ENCODE peak calls at places on chromosomes 1 and 21, in four cellular contexts. B, R, E and V are unnamed samples. For H3K4me1, the result is how much of the 10 kb centered on the place peaks cover.

GRCh38 chr1:183636334-183636682 is 725 bp upstream of the ARPC5 start:
- DNase-seq in R (no peak), B (no peak), E (no peak), V (no peak)

GRCh38 chr1:59971464-59971911 is 44.9 kb upstream of the CYP2J2 start:
- DNase-seq in R (peak), E (no peak), B (peak), V (peak)

GRCh38 chr1:233368106-233368783 is 40.7 kb downstream of the MAP3K21 start:
- DNase-seq in B (peak), E (peak), R (no peak), V (peak)

GRCh38 chr1:32240140-32240951 is 6.7 kb upstream of the FAM167B start:
- DNase-seq in R (peak), B (peak), E (peak), V (peak)

GRCh38 chr1:40399984-40400704 is 26.6 kb downstream of the SMAP2 start:
- DNase-seq in E (no peak), B (no peak), R (no peak), V (no peak)

GRCh38 chr21:45306832-45307571 is 19.3 kb upstream of the POFUT2 start:
- DNase-seq in R (peak), B (peak), E (peak), V (peak)

GRCh38 chr1:169676001-169676400 is 35.4 kb downstream of the SELL start:
- DNase-seq in B (peak), R (no peak), E (peak), V (no peak)

GRCh38 chr1:13813398-13814012 is 113.5 kb downstream of the PRDM2 start:
- DNase-seq in B (no peak), E (no peak), R (no peak), V (no peak)

GRCh38 chr1:36464605-36465393 is 615 bp upstream of the MRPS15 start:
- DNase-seq in B (peak), R (no peak), E (peak), V (no peak)

DNA sequence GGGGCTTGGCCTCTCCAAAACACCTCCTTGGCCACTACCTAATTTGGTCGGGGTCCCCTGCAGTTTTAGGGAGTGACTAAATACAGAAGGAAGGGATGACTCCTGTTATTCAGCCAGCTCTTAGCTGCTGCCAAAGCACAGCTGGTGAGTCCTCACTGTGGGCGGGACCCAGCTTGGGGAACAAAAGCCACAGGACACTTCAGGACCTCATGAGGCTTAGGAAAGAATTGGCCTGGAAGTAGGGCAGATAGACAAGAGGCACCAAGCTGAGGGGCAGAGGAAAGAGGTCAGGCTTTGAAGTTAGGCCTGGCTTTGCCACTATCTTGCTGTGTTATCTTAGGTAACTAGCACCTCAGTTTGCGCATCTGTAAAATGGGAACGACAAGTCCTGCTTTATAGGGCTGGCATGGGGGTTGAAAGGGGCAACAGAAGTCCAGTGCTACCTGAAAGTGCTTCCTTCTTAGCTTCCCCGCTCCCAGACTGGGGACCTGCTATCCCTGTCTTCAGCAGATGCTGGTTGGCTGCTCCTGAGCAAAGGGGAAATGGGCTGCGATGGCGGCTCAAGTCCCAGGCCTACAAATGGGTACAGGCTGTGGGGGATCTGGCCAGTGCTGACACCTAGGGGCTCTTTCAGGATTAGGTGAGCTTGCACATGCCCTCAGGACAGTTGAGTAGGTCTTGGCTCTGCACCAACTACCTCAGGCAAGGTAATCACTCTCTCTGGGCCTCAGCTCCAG is 15.7 kb downstream of the IFI6 start:
- DNase-seq in E (peak), R (no peak), B (peak), V (peak)
- H3K4me1 ChIP-seq in E (under half), R (under half), B (under half), V (under half)

DNA sequence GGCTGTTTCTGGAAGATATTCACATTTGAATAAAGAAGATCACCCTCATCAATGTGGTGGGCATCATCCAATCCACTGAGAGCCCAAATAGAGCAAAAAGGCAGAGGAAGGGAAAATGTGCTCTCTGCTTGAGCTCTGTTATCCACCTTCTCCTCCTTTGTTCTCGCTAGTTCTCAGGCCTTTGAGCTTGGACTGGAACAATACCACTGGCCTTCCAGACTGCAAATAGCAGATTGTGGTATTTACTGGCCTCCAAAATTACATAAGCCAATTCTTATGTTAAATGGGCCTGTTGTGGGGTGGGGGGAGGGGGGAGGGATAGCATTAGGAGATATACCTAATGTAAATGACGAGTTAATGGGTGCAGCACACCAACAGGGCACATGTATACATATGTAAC is 219.3 kb downstream of the C1orf94 start:
- DNase-seq in E (no peak), B (no peak), R (no peak), V (no peak)
- H3K27ac ChIP-seq in E (no peak), B (no peak), R (no peak), V (no peak)

GRCh38 chr1:27599605-27600499 is 4.1 kb downstream of the AHDC1 start:
- DNase-seq in E (no peak), R (no peak), B (no peak), V (no peak)
- H3K4me1 ChIP-seq in E (half or more), R (half or more), B (half or more), V (half or more)

GRCh38 chr21:34022557-34023335 is 50.6 kb upstream of the MRPS6 start:
- DNase-seq in R (no peak), E (no peak), B (no peak), V (peak)
- H3K27ac ChIP-seq in R (peak), E (no peak), B (no peak), V (no peak)

DNA sequence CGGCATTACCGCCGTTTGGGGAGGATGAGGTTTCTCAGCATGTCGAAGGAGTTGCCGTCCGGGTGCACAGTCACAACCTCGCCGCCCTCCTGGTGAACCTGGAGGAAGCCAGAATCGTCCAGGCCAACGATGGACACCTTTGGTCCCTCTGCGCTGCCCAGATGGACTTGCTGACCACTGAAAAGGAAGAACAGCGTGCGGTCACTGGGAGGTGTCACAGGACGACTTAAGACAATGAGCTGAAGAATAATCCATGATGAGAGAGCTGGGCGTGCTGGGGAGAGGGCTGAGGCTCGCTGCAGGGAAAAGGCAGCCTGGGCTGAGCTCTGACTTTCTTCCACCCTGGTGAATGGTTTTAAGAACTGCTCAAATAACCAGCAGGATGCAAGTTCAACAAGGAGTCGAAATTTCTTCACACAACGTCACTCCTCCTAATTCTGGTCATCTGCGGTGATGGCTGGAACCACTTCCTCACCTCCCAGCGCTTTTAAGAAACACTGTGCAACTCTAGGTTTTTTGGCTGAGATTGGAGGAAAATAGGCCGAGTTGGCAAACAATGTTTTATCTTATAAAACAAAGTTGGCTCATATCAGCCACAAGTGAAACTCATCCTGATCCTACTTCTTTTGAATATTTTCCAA is 55.4 kb downstream of the SIM2 start:
- DNase-seq in E (peak), B (no peak), R (no peak), V (no peak)
- H3K4me1 ChIP-seq in E (under half), B (under half), R (under half), V (under half)

DNA sequence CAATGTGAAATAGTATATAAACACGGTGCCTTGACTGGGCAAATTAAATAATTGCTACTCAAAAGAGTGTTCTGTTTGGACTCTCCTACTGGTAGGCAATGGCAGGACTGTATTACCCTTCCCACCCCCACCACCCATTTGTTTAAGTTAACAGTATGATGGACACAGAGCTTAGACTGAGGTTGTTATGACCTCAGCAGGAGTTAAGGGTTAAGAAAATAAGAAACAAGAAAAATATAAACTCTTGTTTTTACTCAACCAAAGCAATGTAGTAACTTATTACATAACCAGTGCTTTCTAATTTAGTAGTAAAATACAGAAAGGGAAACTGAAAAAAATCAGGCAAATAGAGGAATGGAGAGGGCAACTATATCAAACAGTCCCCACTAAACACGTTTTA is 19.9 kb upstream of the SERPINC1 start:
- DNase-seq in B (no peak), E (no peak), R (no peak), V (no peak)
- H3K27ac ChIP-seq in B (no peak), E (no peak), R (no peak), V (no peak)

DNA sequence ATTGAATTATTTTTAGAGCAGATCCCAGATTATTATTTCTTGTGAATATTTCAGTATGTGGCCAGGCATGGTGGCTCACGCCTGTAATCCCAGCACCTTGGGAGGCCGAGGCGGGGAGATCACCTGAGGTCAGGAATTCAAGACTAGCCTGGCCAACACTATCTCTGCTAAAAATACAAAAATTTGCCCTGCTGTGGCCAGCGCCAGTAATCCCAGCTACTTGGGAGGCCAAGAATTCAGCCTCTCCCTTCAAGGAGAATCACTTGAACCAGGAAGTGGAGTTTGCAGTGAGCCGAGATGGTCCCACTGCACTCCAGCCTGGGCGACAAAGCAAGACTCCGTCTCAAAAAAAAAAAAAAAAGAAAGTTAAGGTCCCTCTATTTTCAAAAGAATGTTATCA is 4.3 kb downstream of the OSBPL9 start:
- DNase-seq in B (no peak), R (no peak), E (no peak), V (no peak)
- H3K4me1 ChIP-seq in B (under half), R (under half), E (under half), V (half or more)

GRCh38 chr1:9233942-9234222 is 692 bp upstream of the H6PD start:
- DNase-seq in R (no peak), E (no peak), B (no peak), V (no peak)

GRCh38 chr1:9230869-9231533 is 3.6 kb upstream of the H6PD start:
- DNase-seq in R (no peak), B (peak), E (no peak), V (no peak)

GRCh38 chr1:9229549-9229948 is 5.0 kb upstream of the H6PD start:
- DNase-seq in E (no peak), B (no peak), R (no peak), V (no peak)

GRCh38 chr1:9233241-9233941 is 1.2 kb upstream of the H6PD start:
- DNase-seq in R (peak), B (peak), E (peak), V (peak)

GRCh38 chr1:9231648-9232332 is 2.8 kb upstream of the H6PD start:
- DNase-seq in R (no peak), E (peak), B (peak), V (no peak)
- H3K27ac ChIP-seq in R (peak), E (peak), B (no peak), V (no peak)

GRCh38 chr1:201753492-201753891 is 75.5 kb upstream of the IPO9 start:
- DNase-seq in E (no peak), R (no peak), B (peak), V (no peak)

GRCh38 chr1:201754353-201754752 is 74.6 kb upstream of the IPO9 start:
- DNase-seq in B (peak), R (no peak), E (peak), V (no peak)

GRCh38 chr1:201750934-201751333 is 78.0 kb upstream of the IPO9 start:
- DNase-seq in R (no peak), B (peak), E (peak), V (no peak)

GRCh38 chr1:201751872-201752271 is 77.1 kb upstream of the IPO9 start:
- DNase-seq in E (no peak), R (no peak), B (peak), V (no peak)

DNA sequence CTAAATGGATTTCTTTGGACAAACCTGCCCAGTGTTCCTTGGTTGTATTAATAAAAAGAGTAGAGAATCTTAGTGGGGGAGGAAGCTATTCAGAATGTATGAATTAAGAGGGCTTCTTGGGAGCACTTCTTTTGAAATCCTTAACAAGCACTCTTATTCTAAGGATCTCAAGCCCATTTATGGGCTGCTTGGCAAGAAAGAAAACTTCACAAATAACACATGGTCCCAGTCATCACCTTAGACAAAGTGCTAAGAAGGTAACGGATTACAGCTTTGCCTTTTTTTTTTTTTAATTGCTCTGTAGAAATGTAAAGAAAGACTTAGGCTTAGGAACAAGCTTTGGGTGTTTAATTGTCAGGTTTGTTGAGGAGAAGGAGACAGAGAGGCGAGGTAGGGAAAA is 76.6 kb upstream of the IPO9 start:
- DNase-seq in B (no peak), E (no peak), R (no peak), V (no peak)
- H3K4me1 ChIP-seq in B (under half), E (half or more), R (under half), V (under half)